ENCODE peak calls at places on chromosomes 4 and X, in seven cellular contexts. S is GM04503; W is GM04504; I is CD8-positive, alpha-beta memory T cell; O is BE2C; F is mucosa of descending colon; M is putamen. X is an unnamed sample.

GRCh38 chrX:15663439-15663838 is 1.2 kb downstream of the CLTRN start:
- DNase-seq in F (no peak), I (no peak), S (no peak), W (no peak), M (no peak), O (no peak), X (no peak)

GRCh38 chrX:23752740-23753435 is 9.8 kb upstream of the ACOT9 start:
- DNase-seq in W (peak; percentile 55), O (no peak), M (no peak), I (no peak), F (no peak), S (peak; percentile 62), X (no peak)

GRCh38 chr4:57499786-57500185 is 389.6 kb upstream of the IGFBP7 start:
- DNase-seq in M (no peak), W (no peak), F (no peak), O (no peak), I (no peak), S (no peak), X (no peak)

GRCh38 chrX:23383411-23383810 is 48.8 kb downstream of the PTCHD1 start:
- DNase-seq in W (no peak), M (no peak), I (no peak), F (no peak), O (no peak), S (no peak), X (peak; percentile 42)

GRCh38 chrX:16695079-16695676 is 17.3 kb downstream of the CTPS2 start:
- DNase-seq in I (peak; percentile 53), S (no peak), M (no peak), F (peak; percentile 49), W (no peak), O (peak; percentile 46), X (no peak)

GRCh38 chr4:110663738-110664444 is 41.0 kb upstream of the PITX2 start:
- DNase-seq in M (no peak), W (no peak), F (no peak), O (no peak), I (no peak), S (peak; percentile 34), X (peak; percentile 11)

GRCh38 chr4:83231620-83232056 is 53.0 kb downstream of the COQ2 start:
- DNase-seq in O (no peak), W (peak; percentile 40), F (no peak), I (no peak), M (no peak), S (no peak), X (no peak)

GRCh38 chr4:70613893-70614572 is 14.5 kb upstream of the ENAM start:
- DNase-seq in M (no peak), S (no peak), F (no peak), W (no peak), O (no peak), I (no peak), X (no peak)

GRCh38 chrX:18676470-18676869 is 4.6 kb upstream of the RS1 start:
- DNase-seq in W (no peak), I (no peak), F (no peak), M (no peak), O (peak; percentile 7), S (no peak), X (no peak)

GRCh38 chrX:135425566-135425965 is 3.8 kb downstream of the SMIM10L2A start:
- DNase-seq in I (no peak), W (no peak), S (no peak), M (no peak), F (no peak), O (no peak), X (no peak)

GRCh38 chrX:118231464-118231863 is 114.4 kb upstream of the WDR44 start:
- DNase-seq in F (no peak), S (no peak), I (no peak), W (no peak), O (no peak), M (no peak), X (no peak)

GRCh38 chrX:13430136-13430827 is 110.4 kb upstream of the ATXN3L start:
- DNase-seq in I (no peak), W (no peak), F (no peak), M (no peak), O (no peak), S (no peak), X (no peak)

GRCh38 chrX:17459008-17459407 is 84.0 kb downstream of the NHS start:
- DNase-seq in W (peak; percentile 52), F (no peak), M (no peak), S (no peak), I (no peak), O (no peak), X (no peak)

GRCh38 chrX:66024570-66024969 is 15.3 kb downstream of the VSIG4 start:
- DNase-seq in O (no peak), S (no peak), W (no peak), I (no peak), F (no peak), M (no peak), X (no peak)

GRCh38 chr4:74793757-74794340 is 474 bp downstream of the BTC start:
- DNase-seq in W (no peak), S (no peak), O (peak; percentile 18), F (peak; percentile 84), M (no peak), I (no peak), X (no peak)

GRCh38 chr4:123555500-123556273 is 159.1 kb downstream of the SPRY1 start:
- DNase-seq in S (peak; percentile 31), F (peak; percentile 83), M (peak; percentile 47), O (no peak), I (no peak), W (no peak), X (peak; percentile 97)

GRCh38 chr4:67198757-67199156 is 346.5 kb downstream of the CENPC start:
- DNase-seq in F (no peak), I (no peak), S (no peak), M (no peak), O (no peak), W (no peak), X (no peak)

GRCh38 chrX:123905334-123905733 is 45.5 kb downstream of the XIAP start:
- DNase-seq in I (no peak), W (no peak), S (no peak), F (no peak), M (no peak), O (no peak), X (no peak)

GRCh38 chrX:8288590-8288989 is 117.5 kb upstream of the VCX2 start:
- DNase-seq in O (no peak), W (no peak), F (no peak), I (no peak), M (no peak), S (no peak), X (no peak)

GRCh38 chr4:51835854-51836253 is 7.1 kb upstream of the DCUN1D4 start:
- DNase-seq in I (no peak), O (peak; percentile 65), W (no peak), S (no peak), M (no peak), F (no peak), X (no peak)

GRCh38 chr4:38876636-38877035 is 9.0 kb downstream of the FAM114A1 start:
- DNase-seq in I (no peak), F (no peak), O (no peak), W (no peak), S (no peak), M (no peak), X (no peak)

GRCh38 chr4:133263082-133263481 is 114.0 kb downstream of the PCDH10 start:
- DNase-seq in S (no peak), M (no peak), O (no peak), W (no peak), I (no peak), F (no peak), X (no peak)

GRCh38 chr4:77586953-77587383 is 18.7 kb upstream of the CXCL13 start:
- DNase-seq in F (no peak), S (peak; percentile 4), M (no peak), I (no peak), O (no peak), W (peak; percentile 11), X (peak; percentile 33)

GRCh38 chrX:24069877-24070276 is 15.1 kb downstream of the EIF2S3 start:
- DNase-seq in W (no peak), F (no peak), O (no peak), M (no peak), I (no peak), S (no peak), X (no peak)

GRCh38 chrX:134173541-134174272 is 63.3 kb upstream of the CCDC160 start:
- DNase-seq in F (no peak), I (peak; percentile 5), O (no peak), M (no peak), W (no peak), S (no peak), X (no peak)

GRCh38 chr4:5890063-5890727 is 2.7 kb downstream of the CRMP1 start:
- DNase-seq in I (no peak), W (no peak), F (no peak), S (no peak), O (peak; percentile 97), M (peak; percentile 74), X (no peak)